ENCODE peak calls at places on chromosome 3, in five cellular contexts. One of them, this sample, is unnamed.

GRCh38 chr3:158718490-158719170 is 13.6 kb downstream of the RARRES1 start:
- DNase-seq in right cardiac atrium: no peak
- DNase-seq in NCI-H510A treated with DMSO at 0.1 percent for 48 hours: no peak
- DNase-seq in stimulated activated CD8-positive, alpha-beta memory T cell treated with anti-CD3 and anti-CD28 coated beads, Interleukin-4, amount 100 ng/mL, for 4 hours: no peak
- DNase-seq in kidney: no peak
- DNase-seq in this sample: no peak

GRCh38 chr3:88936837-88937236 is 170.6 kb upstream of the EPHA3 start:
- DNase-seq in right cardiac atrium: no peak
- DNase-seq in NCI-H510A treated with DMSO at 0.1 percent for 48 hours: no peak
- DNase-seq in stimulated activated CD8-positive, alpha-beta memory T cell treated with anti-CD3 and anti-CD28 coated beads, Interleukin-4, amount 100 ng/mL, for 4 hours: no peak
- DNase-seq in kidney: no peak
- DNase-seq in this sample: no peak

GRCh38 chr3:179961081-179962078 is 75.4 kb downstream of the PEX5L start:
- DNase-seq in right cardiac atrium: no peak
- DNase-seq in NCI-H510A treated with DMSO at 0.1 percent for 48 hours: peak; percentile 86
- DNase-seq in stimulated activated CD8-positive, alpha-beta memory T cell treated with anti-CD3 and anti-CD28 coated beads, Interleukin-4, amount 100 ng/mL, for 4 hours: no peak
- DNase-seq in kidney: no peak
- DNase-seq in this sample: no peak

GRCh38 chr3:43024183-43024865 is 45.2 kb downstream of the GASK1A start:
- DNase-seq in right cardiac atrium: no peak
- DNase-seq in NCI-H510A treated with DMSO at 0.1 percent for 48 hours: no peak
- DNase-seq in stimulated activated CD8-positive, alpha-beta memory T cell treated with anti-CD3 and anti-CD28 coated beads, Interleukin-4, amount 100 ng/mL, for 4 hours: no peak
- DNase-seq in kidney: no peak
- DNase-seq in this sample: no peak

GRCh38 chr3:192339214-192339613 is 388.1 kb downstream of the FGF12 start:
- DNase-seq in right cardiac atrium: no peak
- DNase-seq in NCI-H510A treated with DMSO at 0.1 percent for 48 hours: no peak
- DNase-seq in stimulated activated CD8-positive, alpha-beta memory T cell treated with anti-CD3 and anti-CD28 coated beads, Interleukin-4, amount 100 ng/mL, for 4 hours: no peak
- DNase-seq in kidney: no peak
- DNase-seq in this sample: no peak

GRCh38 chr3:169629895-169630294 is 33.6 kb downstream of the MECOM start:
- DNase-seq in right cardiac atrium: no peak
- DNase-seq in NCI-H510A treated with DMSO at 0.1 percent for 48 hours: no peak
- DNase-seq in stimulated activated CD8-positive, alpha-beta memory T cell treated with anti-CD3 and anti-CD28 coated beads, Interleukin-4, amount 100 ng/mL, for 4 hours: no peak
- DNase-seq in kidney: no peak
- DNase-seq in this sample: no peak

GRCh38 chr3:141853146-141853690 is 23.2 kb upstream of the ATP1B3 start:
- DNase-seq in right cardiac atrium: no peak
- DNase-seq in NCI-H510A treated with DMSO at 0.1 percent for 48 hours: no peak
- DNase-seq in stimulated activated CD8-positive, alpha-beta memory T cell treated with anti-CD3 and anti-CD28 coated beads, Interleukin-4, amount 100 ng/mL, for 4 hours: no peak
- DNase-seq in kidney: no peak
- DNase-seq in this sample: no peak

GRCh38 chr3:188362405-188362831 is 208.5 kb downstream of the LPP start:
- DNase-seq in right cardiac atrium: no peak
- DNase-seq in NCI-H510A treated with DMSO at 0.1 percent for 48 hours: no peak
- DNase-seq in stimulated activated CD8-positive, alpha-beta memory T cell treated with anti-CD3 and anti-CD28 coated beads, Interleukin-4, amount 100 ng/mL, for 4 hours: no peak
- DNase-seq in kidney: no peak
- DNase-seq in this sample: no peak

GRCh38 chr3:47266709-47267489 is 15.7 kb downstream of the KIF9 start:
- DNase-seq in right cardiac atrium: peak; percentile 69
- DNase-seq in NCI-H510A treated with DMSO at 0.1 percent for 48 hours: no peak
- DNase-seq in stimulated activated CD8-positive, alpha-beta memory T cell treated with anti-CD3 and anti-CD28 coated beads, Interleukin-4, amount 100 ng/mL, for 4 hours: peak; percentile 37
- DNase-seq in kidney: no peak
- DNase-seq in this sample: peak; percentile 12

GRCh38 chr3:16399473-16399872 is 114.0 kb downstream of the RFTN1 start:
- DNase-seq in right cardiac atrium: peak; percentile 62
- DNase-seq in NCI-H510A treated with DMSO at 0.1 percent for 48 hours: no peak
- DNase-seq in stimulated activated CD8-positive, alpha-beta memory T cell treated with anti-CD3 and anti-CD28 coated beads, Interleukin-4, amount 100 ng/mL, for 4 hours: no peak
- DNase-seq in kidney: peak; percentile 75
- DNase-seq in this sample: no peak